ENCODE peak calls at places on chromosomes 13 and 19, in ten cellular contexts. N, P, I, E, G, S, B, F, U and C are unnamed samples.

GRCh38 chr19:23509686-23510450 is 114.6 kb upstream of the ZNF91 start:
- DNase-seq in N (no peak), P (no peak), F (no peak), I (no peak), S (no peak), B (no peak), E (no peak), G (no peak), U (no peak), C (no peak)

GRCh38 chr13:87669379-87669978 is 1.7 kb upstream of the SLITRK5 start:
- DNase-seq in N (no peak), B (peak), I (no peak), U (no peak), F (no peak), S (no peak), G (no peak), E (no peak), P (no peak), C (no peak)

GRCh38 chr19:19480688-19481087 is 34.7 kb downstream of the TSSK6 start:
- DNase-seq in B (no peak), S (no peak), U (no peak), G (no peak), E (no peak), F (no peak), P (no peak), N (no peak), I (no peak), C (no peak)

GRCh38 chr13:42377640-42378382 is 105.9 kb downstream of the AKAP11 start:
- DNase-seq in U (no peak), I (no peak), S (no peak), P (no peak), E (no peak), G (no peak), B (no peak), N (no peak), F (no peak), C (no peak)

GRCh38 chr19:41877916-41878905 is 1.1 kb downstream of the CD79A start:
- DNase-seq in S (no peak), N (no peak), P (no peak), I (no peak), B (no peak), F (no peak), U (no peak), E (peak), G (no peak), C (no peak)

GRCh38 chr13:27012482-27013197 is 159.0 kb downstream of the USP12 start:
- DNase-seq in N (no peak), G (no peak), S (no peak), U (no peak), P (no peak), E (no peak), F (no peak), I (no peak), B (no peak), C (no peak)

GRCh38 chr13:109938255-109938936 is 152.0 kb upstream of the IRS2 start:
- DNase-seq in F (no peak), N (no peak), B (no peak), S (no peak), G (no peak), U (no peak), E (no peak), P (no peak), I (peak), C (no peak)

GRCh38 chr13:44719857-44720671 is 143.9 kb upstream of the TSC22D1 start:
- DNase-seq in G (peak), E (no peak), S (no peak), B (peak), F (no peak), N (no peak), U (no peak), I (no peak), P (no peak), C (no peak)

GRCh38 chr19:38697197-38697596 is 47.1 kb downstream of the CAPN12 start:
- DNase-seq in F (no peak), E (no peak), B (no peak), P (no peak), N (no peak), G (no peak), I (no peak), U (no peak), S (no peak), C (no peak)

GRCh38 chr13:96179309-96179708 is 89.4 kb downstream of the HS6ST3 start:
- DNase-seq in N (no peak), I (no peak), F (no peak), U (no peak), B (no peak), S (no peak), E (no peak), P (no peak), G (no peak), C (no peak)

GRCh38 chr13:96178759-96179158 is 88.9 kb downstream of the HS6ST3 start:
- DNase-seq in P (no peak), I (no peak), G (no peak), B (no peak), U (no peak), N (no peak), S (no peak), F (no peak), E (no peak), C (no peak)

DNA sequence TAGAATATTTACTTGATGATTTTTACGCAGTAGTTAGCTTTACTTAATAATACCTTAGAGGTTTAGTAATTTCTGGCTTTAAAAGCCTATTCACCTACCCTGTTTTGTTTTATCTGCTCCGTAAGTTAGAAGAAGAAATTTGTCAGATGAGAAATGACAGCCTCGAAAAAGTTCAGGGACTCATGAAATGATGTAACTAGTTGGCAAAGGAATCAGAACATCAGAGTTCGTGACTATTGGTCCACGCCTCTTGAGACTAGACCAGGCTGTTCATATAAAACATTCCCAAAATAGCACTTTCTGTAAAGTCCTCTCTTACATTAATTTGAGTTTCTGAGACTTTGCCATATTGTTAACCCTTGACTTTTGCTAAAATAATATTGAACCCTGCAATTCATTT is 92.0 kb downstream of the HS6ST3 start:
- DNase-seq in U (no peak), B (no peak), N (no peak), F (no peak), P (no peak), I (no peak), E (no peak), S (no peak), G (no peak), C (no peak)
- TF ChIP-seq POLR2A in U (no peak), B (no peak), N (no peak), F (no peak), P (no peak), I (no peak), E (no peak), S (no peak), G (no peak), C (no peak)

DNA sequence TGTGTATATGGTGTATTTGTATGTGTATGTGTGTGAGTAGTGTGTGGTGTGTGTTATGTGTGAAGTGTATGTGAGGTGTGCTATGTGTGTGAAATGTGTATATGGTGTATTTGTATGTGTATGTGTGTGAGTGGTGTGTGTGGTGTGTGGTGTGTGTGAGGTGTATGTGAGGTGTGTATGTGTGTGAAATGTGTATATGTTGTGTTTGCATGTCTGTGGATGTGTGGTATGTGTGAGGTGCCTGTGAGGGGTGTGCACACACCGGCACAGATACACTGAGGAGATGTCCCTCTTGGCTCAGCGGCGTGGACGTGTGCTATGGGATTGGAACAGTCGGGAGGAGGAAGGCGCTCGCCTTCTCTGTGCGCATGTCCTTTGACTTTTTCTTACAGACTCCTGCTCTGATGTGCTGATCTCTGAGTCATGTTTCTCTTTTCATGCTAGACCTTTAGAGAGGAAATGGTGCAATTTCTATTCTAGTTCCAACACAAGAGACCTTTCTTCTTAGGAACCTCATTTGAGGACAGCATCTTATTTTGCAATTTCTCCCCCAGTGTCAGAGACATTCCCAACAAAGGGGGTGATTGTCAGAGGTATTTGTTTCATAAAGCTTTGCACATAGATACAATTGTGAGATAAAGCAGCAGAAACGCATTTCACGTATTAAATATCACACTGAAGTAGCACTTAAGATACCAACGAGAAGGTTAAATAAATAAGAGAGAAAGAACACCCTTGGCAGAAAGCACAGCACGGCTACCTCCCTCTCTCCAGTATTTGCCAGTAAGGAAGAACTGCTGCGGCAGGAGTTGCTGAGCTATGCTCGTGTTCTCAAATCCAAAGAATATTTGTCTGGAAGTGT is 11.3 kb upstream of the TNFRSF19 start:
- DNase-seq in F (peak), E (no peak), U (peak), N (no peak), G (peak), I (no peak), P (no peak), S (no peak), B (peak), C (no peak)
- TF ChIP-seq POLR2AphosphoS5 in F (no peak), E (no peak), U (peak), N (no peak), G (peak), I (peak), P (peak), S (no peak), B (no peak), C (no peak)

GRCh38 chr19:49415810-49416200 is 7.4 kb downstream of the PTH2 start:
- DNase-seq in G (no peak), I (no peak), B (no peak), S (no peak), F (no peak), N (no peak), U (no peak), E (no peak), P (no peak), C (no peak)

GRCh38 chr19:49413348-49413747 is 9.9 kb downstream of the PTH2 start:
- DNase-seq in E (no peak), G (no peak), B (no peak), I (no peak), N (no peak), U (no peak), P (no peak), S (no peak), F (no peak), C (no peak)

GRCh38 chr19:49415102-49415809 is 8.0 kb downstream of the PTH2 start:
- DNase-seq in F (no peak), G (no peak), P (no peak), I (no peak), N (no peak), S (no peak), B (no peak), E (no peak), U (no peak), C (no peak)

GRCh38 chr19:49411681-49412321 is 11.4 kb downstream of the PTH2 start:
- DNase-seq in F (no peak), I (no peak), S (no peak), U (no peak), E (no peak), G (no peak), B (no peak), N (no peak), P (no peak), C (no peak)

DNA sequence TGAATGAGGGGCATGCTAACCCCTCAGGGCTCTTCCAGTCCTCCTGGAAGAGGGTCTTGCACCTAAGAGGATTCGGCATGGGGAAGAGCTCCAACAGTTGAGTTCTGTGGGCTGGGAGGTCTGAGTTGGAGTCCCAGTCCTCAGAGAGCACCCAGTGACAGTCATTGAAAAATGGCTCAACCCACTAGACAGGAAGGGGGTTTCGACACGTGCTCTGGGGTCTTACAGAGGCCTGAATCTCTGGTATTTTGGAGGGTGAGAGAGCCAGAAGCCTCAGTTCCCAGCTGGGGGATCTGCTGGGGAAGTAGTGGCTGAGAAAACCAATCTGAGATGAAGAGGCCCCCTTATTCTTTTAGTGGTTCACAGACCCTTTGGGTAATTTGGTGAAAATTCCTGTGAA is 9.0 kb downstream of the PTH2 start:
- DNase-seq in U (no peak), N (no peak), I (no peak), F (no peak), P (no peak), B (no peak), G (no peak), E (no peak), S (no peak), C (no peak)
- TF ChIP-seq POLR2A in U (no peak), N (no peak), I (no peak), F (no peak), P (no peak), B (no peak), G (no peak), E (no peak), S (no peak), C (no peak)

DNA sequence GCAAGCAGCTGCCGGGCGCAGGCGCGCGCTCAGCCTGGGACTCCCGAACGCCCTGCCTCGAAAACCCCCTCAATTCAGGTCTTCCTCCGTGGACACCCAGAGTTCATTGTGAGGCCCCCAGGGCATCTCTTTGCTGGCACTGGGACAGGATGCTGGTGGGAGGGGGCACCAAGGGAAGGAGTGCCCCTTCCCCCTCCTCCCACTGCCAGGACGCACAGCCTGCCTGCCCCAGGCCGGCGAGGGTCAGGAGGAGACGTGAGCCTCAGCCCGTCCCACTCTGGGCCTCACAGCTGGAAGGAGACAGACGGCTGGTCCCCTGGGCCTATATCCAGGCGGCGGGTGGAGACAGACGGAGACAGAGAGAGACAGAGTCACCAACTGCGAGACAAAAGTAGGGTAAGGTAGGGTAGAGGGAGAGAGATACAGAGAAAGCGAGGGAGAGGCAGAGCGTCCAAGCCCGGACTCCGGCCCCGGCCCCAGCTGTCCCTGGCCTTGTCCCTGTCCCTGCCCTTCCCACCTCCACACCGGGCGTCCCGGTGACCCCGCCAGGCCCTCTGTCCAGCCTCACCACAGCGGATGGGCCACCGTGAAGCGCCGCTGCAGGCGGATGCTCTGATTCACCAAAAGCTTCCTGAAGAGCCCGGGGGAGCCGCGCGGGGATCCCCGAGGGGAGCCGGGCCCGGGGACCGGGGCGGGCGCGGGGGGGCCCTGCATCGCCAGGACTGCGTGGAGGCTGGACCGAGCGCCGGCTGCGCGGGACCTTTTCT is at the start of gene PDE4C:
- DNase-seq in B (peak), F (no peak), E (no peak), N (no peak), S (no peak), I (no peak), G (no peak), U (peak), P (peak), C (no peak)
- TF ChIP-seq POLR2AphosphoS5 in B (no peak), F (no peak), E (no peak), N (no peak), S (no peak), I (no peak), G (no peak), U (no peak), P (no peak), C (no peak)

GRCh38 chr13:94090773-94091172 is 388.7 kb downstream of the DCT start:
- DNase-seq in F (no peak), N (no peak), U (no peak), I (no peak), S (no peak), G (no peak), P (no peak), B (no peak), E (no peak), C (no peak)
- TF ChIP-seq POLR2A in F (no peak), N (no peak), U (no peak), I (no peak), S (no peak), G (no peak), P (no peak), B (no peak), E (no peak), C (no peak)

GRCh38 chr19:1747285-1748114 is 5.8 kb upstream of the ONECUT3 start:
- DNase-seq in S (no peak), E (no peak), N (peak), P (no peak), F (peak), B (peak), U (no peak), G (no peak), I (no peak), C (peak)

GRCh38 chr19:1750343-1751021 is 2.8 kb upstream of the ONECUT3 start:
- DNase-seq in G (no peak), S (no peak), B (no peak), I (no peak), P (no peak), N (no peak), E (no peak), U (no peak), F (no peak), C (no peak)

GRCh38 chr19:1748115-1748702 is 5.1 kb upstream of the ONECUT3 start:
- DNase-seq in P (peak), N (peak), G (no peak), F (peak), S (peak), E (peak), U (no peak), B (no peak), I (no peak), C (peak)

GRCh38 chr19:1749373-1750342 is 3.6 kb upstream of the ONECUT3 start:
- DNase-seq in S (no peak), B (no peak), E (no peak), N (no peak), U (no peak), G (no peak), I (no peak), P (peak), F (no peak), C (no peak)

DNA sequence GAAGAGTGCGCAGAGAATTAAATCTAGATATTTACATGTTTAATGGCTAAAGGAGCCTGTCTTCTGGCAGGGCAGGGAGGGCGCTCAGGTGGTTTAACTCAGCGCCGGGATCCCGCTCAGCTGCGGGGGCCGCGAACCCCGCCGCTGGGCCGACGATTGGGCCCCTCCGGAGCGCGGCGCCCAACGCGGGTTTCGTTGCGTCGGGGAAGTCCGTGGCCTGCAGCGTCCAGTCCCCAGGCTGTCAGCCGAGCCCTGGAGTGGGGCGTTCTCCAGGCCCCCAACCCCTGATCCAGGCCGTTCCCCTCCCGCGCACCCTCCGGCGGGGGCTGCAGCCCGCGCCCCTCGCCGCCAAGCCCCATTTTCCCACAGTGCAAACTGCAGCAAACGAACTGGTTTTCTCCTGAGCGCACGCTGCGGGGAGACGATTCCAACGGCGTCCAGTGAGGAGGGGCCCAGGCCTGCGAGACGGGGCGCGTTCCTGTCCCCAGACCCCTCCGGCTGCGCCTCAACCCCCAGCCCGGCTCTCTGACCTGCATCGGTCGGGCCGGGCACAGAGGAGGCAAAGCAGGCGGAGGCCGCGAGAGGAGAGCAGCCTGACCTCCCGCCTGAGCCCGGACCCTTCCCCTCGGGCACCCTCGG is 4.5 kb upstream of the ONECUT3 start:
- DNase-seq in I (no peak), F (no peak), S (no peak), E (no peak), G (no peak), N (no peak), B (no peak), P (peak), U (no peak), C (no peak)
- TF ChIP-seq POLR2AphosphoS5 in I (no peak), F (no peak), S (no peak), E (no peak), G (no peak), N (no peak), B (no peak), P (no peak), U (no peak), C (no peak)